ENCODE peak calls at places on chromosomes 2 and 18, in nine cellular contexts. One of them, this sample, is unnamed.

GRCh38 chr2:238155761-238156694 is 2.7 kb upstream of the ERFE start:
- DNase-seq in NCI-H2029 treated with DMSO at 0.1 percent for 48 hours: no peak
- DNase-seq in NCI-H1417: no peak
- DNase-seq in retina: no peak
- DNase-seq in dermis blood vessel endothelial cell: no peak
- DNase-seq in caudate nucleus: no peak
- DNase-seq in choroid plexus epithelial cell: peak; percentile 23
- DNase-seq in PC-9: no peak
- DNase-seq in mesothelial cell of epicardium: no peak
- DNase-seq in this sample: no peak

GRCh38 chr2:56179931-56180330 is 3.9 kb upstream of the CCDC85A start:
- DNase-seq in NCI-H2029 treated with DMSO at 0.1 percent for 48 hours: no peak
- DNase-seq in NCI-H1417: no peak
- DNase-seq in retina: no peak
- DNase-seq in dermis blood vessel endothelial cell: no peak
- DNase-seq in caudate nucleus: no peak
- DNase-seq in choroid plexus epithelial cell: no peak
- DNase-seq in PC-9: no peak
- DNase-seq in mesothelial cell of epicardium: no peak
- DNase-seq in this sample: no peak

GRCh38 chr18:75638597-75639467 is 211.3 kb upstream of the SMIM21 start:
- DNase-seq in NCI-H2029 treated with DMSO at 0.1 percent for 48 hours: no peak
- DNase-seq in NCI-H1417: no peak
- DNase-seq in retina: peak; percentile 75
- DNase-seq in dermis blood vessel endothelial cell: no peak
- DNase-seq in caudate nucleus: peak; percentile 51
- DNase-seq in choroid plexus epithelial cell: peak; percentile 39
- DNase-seq in PC-9: no peak
- DNase-seq in mesothelial cell of epicardium: peak; percentile 59
- DNase-seq in this sample: no peak

GRCh38 chr18:12307871-12308385 is at the start of gene TUBB6:
- DNase-seq in NCI-H2029 treated with DMSO at 0.1 percent for 48 hours: no peak
- DNase-seq in NCI-H1417: no peak
- DNase-seq in retina: peak; percentile 61
- DNase-seq in dermis blood vessel endothelial cell: peak; percentile 93
- DNase-seq in caudate nucleus: no peak
- DNase-seq in choroid plexus epithelial cell: peak; percentile 73
- DNase-seq in PC-9: peak; percentile 60
- DNase-seq in mesothelial cell of epicardium: peak; percentile 65
- DNase-seq in this sample: peak; percentile 62

GRCh38 chr2:235539773-235540172 is 45.9 kb downstream of the AGAP1 start:
- DNase-seq in NCI-H2029 treated with DMSO at 0.1 percent for 48 hours: no peak
- DNase-seq in NCI-H1417: no peak
- DNase-seq in retina: no peak
- DNase-seq in dermis blood vessel endothelial cell: no peak
- DNase-seq in caudate nucleus: no peak
- DNase-seq in choroid plexus epithelial cell: no peak
- DNase-seq in PC-9: no peak
- DNase-seq in mesothelial cell of epicardium: no peak
- DNase-seq in this sample: no peak

GRCh38 chr2:96501886-96502810 is 3.0 kb downstream of the NEURL3 start:
- DNase-seq in NCI-H2029 treated with DMSO at 0.1 percent for 48 hours: no peak
- DNase-seq in NCI-H1417: no peak
- DNase-seq in retina: no peak
- DNase-seq in dermis blood vessel endothelial cell: no peak
- DNase-seq in caudate nucleus: no peak
- DNase-seq in choroid plexus epithelial cell: no peak
- DNase-seq in PC-9: no peak
- DNase-seq in mesothelial cell of epicardium: no peak
- DNase-seq in this sample: no peak

GRCh38 chr2:131062066-131062465 is 31.2 kb downstream of the FAM168B start:
- DNase-seq in NCI-H2029 treated with DMSO at 0.1 percent for 48 hours: no peak
- DNase-seq in NCI-H1417: no peak
- DNase-seq in retina: no peak
- DNase-seq in dermis blood vessel endothelial cell: no peak
- DNase-seq in caudate nucleus: no peak
- DNase-seq in choroid plexus epithelial cell: no peak
- DNase-seq in PC-9: no peak
- DNase-seq in mesothelial cell of epicardium: no peak
- DNase-seq in this sample: no peak

GRCh38 chr18:70234667-70235459 is 29.4 kb upstream of the RTTN start:
- DNase-seq in NCI-H2029 treated with DMSO at 0.1 percent for 48 hours: no peak
- DNase-seq in NCI-H1417: no peak
- DNase-seq in retina: peak; percentile 34
- DNase-seq in dermis blood vessel endothelial cell: peak; percentile 26
- DNase-seq in caudate nucleus: no peak
- DNase-seq in choroid plexus epithelial cell: peak; percentile 22
- DNase-seq in PC-9: no peak
- DNase-seq in mesothelial cell of epicardium: no peak
- DNase-seq in this sample: peak; percentile 19

GRCh38 chr2:3481736-3482362 is 37.5 kb downstream of the ADI1 start:
- DNase-seq in NCI-H2029 treated with DMSO at 0.1 percent for 48 hours: no peak
- DNase-seq in NCI-H1417: no peak
- DNase-seq in retina: no peak
- DNase-seq in dermis blood vessel endothelial cell: no peak
- DNase-seq in caudate nucleus: no peak
- DNase-seq in choroid plexus epithelial cell: no peak
- DNase-seq in PC-9: no peak
- DNase-seq in mesothelial cell of epicardium: no peak
- DNase-seq in this sample: no peak

GRCh38 chr2:151315381-151315903 is 26.0 kb upstream of the NMI start:
- DNase-seq in NCI-H2029 treated with DMSO at 0.1 percent for 48 hours: no peak
- DNase-seq in NCI-H1417: no peak
- DNase-seq in retina: peak; percentile 43
- DNase-seq in dermis blood vessel endothelial cell: no peak
- DNase-seq in caudate nucleus: peak; percentile 25
- DNase-seq in choroid plexus epithelial cell: no peak
- DNase-seq in PC-9: no peak
- DNase-seq in mesothelial cell of epicardium: no peak
- DNase-seq in this sample: no peak

GRCh38 chr2:28461056-28461455 is 34.8 kb upstream of the PLB1 start:
- DNase-seq in NCI-H2029 treated with DMSO at 0.1 percent for 48 hours: no peak
- DNase-seq in NCI-H1417: no peak
- DNase-seq in retina: no peak
- DNase-seq in dermis blood vessel endothelial cell: no peak
- DNase-seq in caudate nucleus: no peak
- DNase-seq in choroid plexus epithelial cell: no peak
- DNase-seq in PC-9: no peak
- DNase-seq in mesothelial cell of epicardium: no peak
- DNase-seq in this sample: no peak

GRCh38 chr2:241199897-241200821 is 11.7 kb downstream of the ANO7 start:
- DNase-seq in NCI-H2029 treated with DMSO at 0.1 percent for 48 hours: no peak
- DNase-seq in NCI-H1417: no peak
- DNase-seq in retina: no peak
- DNase-seq in dermis blood vessel endothelial cell: no peak
- DNase-seq in caudate nucleus: no peak
- DNase-seq in choroid plexus epithelial cell: no peak
- DNase-seq in PC-9: no peak
- DNase-seq in mesothelial cell of epicardium: no peak
- DNase-seq in this sample: no peak

GRCh38 chr2:202009019-202009481 is 24.6 kb upstream of the FZD7 start:
- DNase-seq in NCI-H2029 treated with DMSO at 0.1 percent for 48 hours: no peak
- DNase-seq in NCI-H1417: peak; percentile 4
- DNase-seq in retina: peak; percentile 44
- DNase-seq in dermis blood vessel endothelial cell: no peak
- DNase-seq in caudate nucleus: peak; percentile 7
- DNase-seq in choroid plexus epithelial cell: peak; percentile 38
- DNase-seq in PC-9: no peak
- DNase-seq in mesothelial cell of epicardium: no peak
- DNase-seq in this sample: no peak

GRCh38 chr2:56018202-56018601 is 94.6 kb upstream of the EFEMP1 start:
- DNase-seq in NCI-H2029 treated with DMSO at 0.1 percent for 48 hours: no peak
- DNase-seq in NCI-H1417: peak; percentile 83
- DNase-seq in retina: peak; percentile 71
- DNase-seq in dermis blood vessel endothelial cell: peak; percentile 57
- DNase-seq in caudate nucleus: no peak
- DNase-seq in choroid plexus epithelial cell: no peak
- DNase-seq in PC-9: no peak
- DNase-seq in mesothelial cell of epicardium: no peak
- DNase-seq in this sample: no peak

GRCh38 chr2:222656544-222657446 is 903 bp upstream of the FARSB start:
- DNase-seq in NCI-H2029 treated with DMSO at 0.1 percent for 48 hours: no peak
- DNase-seq in NCI-H1417: no peak
- DNase-seq in retina: peak; percentile 39
- DNase-seq in dermis blood vessel endothelial cell: peak; percentile 17
- DNase-seq in caudate nucleus: peak; percentile 6
- DNase-seq in choroid plexus epithelial cell: no peak
- DNase-seq in PC-9: no peak
- DNase-seq in mesothelial cell of epicardium: no peak
- DNase-seq in this sample: peak; percentile 30

GRCh38 chr2:88067189-88067588 is 436 bp upstream of the SMYD1 start:
- DNase-seq in NCI-H2029 treated with DMSO at 0.1 percent for 48 hours: no peak
- DNase-seq in NCI-H1417: no peak
- DNase-seq in retina: no peak
- DNase-seq in dermis blood vessel endothelial cell: no peak
- DNase-seq in caudate nucleus: no peak
- DNase-seq in choroid plexus epithelial cell: no peak
- DNase-seq in PC-9: no peak
- DNase-seq in mesothelial cell of epicardium: no peak
- DNase-seq in this sample: no peak

GRCh38 chr2:219249203-219249980 is 3.7 kb upstream of the TUBA4B start:
- DNase-seq in NCI-H2029 treated with DMSO at 0.1 percent for 48 hours: peak; percentile 67
- DNase-seq in NCI-H1417: no peak
- DNase-seq in retina: no peak
- DNase-seq in dermis blood vessel endothelial cell: peak; percentile 85
- DNase-seq in caudate nucleus: peak; percentile 56
- DNase-seq in choroid plexus epithelial cell: peak; percentile 76
- DNase-seq in PC-9: peak; percentile 86
- DNase-seq in mesothelial cell of epicardium: no peak
- DNase-seq in this sample: peak; percentile 70